ENCODE peak calls at places on chromosomes 4 and X, in four cellular contexts. K is left ventricle myocardium inferior, M is esophagus squamous epithelium, N is PC-9. I is an unnamed sample.

GRCh38 chrX:133335027-133335426 is 80.3 kb downstream of the GPC4 start:
- DNase-seq in K (no peak), M (no peak), N (no peak), I (peak; percentile 15)

GRCh38 chrX:17412692-17413091 is 37.7 kb downstream of the NHS start:
- DNase-seq in K (no peak), M (no peak), N (peak; percentile 92), I (no peak)

GRCh38 chr4:13955551-13955950 is 328.0 kb upstream of the BOD1L1 start:
- DNase-seq in K (no peak), M (no peak), N (no peak), I (no peak)

GRCh38 chrX:51456246-51456645 is 40.1 kb downstream of the NUDT11 start:
- DNase-seq in K (no peak), M (no peak), N (no peak), I (no peak)

GRCh38 chr4:17027495-17027894 is 129.1 kb upstream of the LDB2 start:
- DNase-seq in K (no peak), M (no peak), N (no peak), I (no peak)

GRCh38 chr4:146336413-146336807 is 122.1 kb downstream of the REELD1 start:
- DNase-seq in K (no peak), M (no peak), N (peak; percentile 53), I (no peak)

GRCh38 chrX:65706041-65706828 is 38.8 kb downstream of the MSN start:
- DNase-seq in K (peak; percentile 33), M (no peak), N (peak; percentile 63), I (no peak)

GRCh38 chr4:185822791-185823190 is 10.8 kb upstream of the SORBS2 start:
- DNase-seq in K (no peak), M (no peak), N (no peak), I (no peak)

GRCh38 chr4:80045831-80046230 is 27.2 kb downstream of the ANTXR2 start:
- DNase-seq in K (no peak), M (no peak), N (no peak), I (no peak)

GRCh38 chrX:13994104-13994503 is 35.6 kb downstream of the GEMIN8 start:
- DNase-seq in K (no peak), M (no peak), N (no peak), I (no peak)

GRCh38 chr4:144712775-144713174 is 66.8 kb downstream of the HHIP start:
- DNase-seq in K (no peak), M (no peak), N (no peak), I (no peak)

GRCh38 chr4:15649914-15650545 is 5.1 kb downstream of the FBXL5 start:
- DNase-seq in K (no peak), M (no peak), N (peak; percentile 51), I (peak; percentile 32)

GRCh38 chr4:6032249-6033244 is 14.3 kb upstream of the C4orf50 start:
- DNase-seq in K (no peak), M (no peak), N (no peak), I (no peak)

GRCh38 chr4:4856071-4857000 is 3.1 kb upstream of the MSX1 start:
- DNase-seq in K (no peak), M (no peak), N (no peak), I (no peak)

GRCh38 chrX:7059214-7059838 is 88.2 kb upstream of the STS start:
- DNase-seq in K (no peak), M (no peak), N (no peak), I (no peak)

GRCh38 chrX:134571831-134572230 is 86.4 kb downstream of the PLAC1 start:
- DNase-seq in K (no peak), M (no peak), N (no peak), I (no peak)

GRCh38 chr4:184215709-184216328 is 1.9 kb downstream of the ENPP6 start:
- DNase-seq in K (no peak), M (no peak), N (no peak), I (no peak)

GRCh38 chr4:153232768-153233167 is 28.5 kb downstream of the TRIM2 start:
- DNase-seq in K (peak; percentile 52), M (no peak), N (peak; percentile 57), I (peak; percentile 30)
- TF ChIP-seq CTCF in K (peak; percentile 56), M (no peak), N (no peak), I (no peak)

GRCh38 chrX:119419898-119420297 is 20.8 kb downstream of the SLC25A43 start:
- DNase-seq in K (no peak), M (no peak), N (no peak), I (no peak)

GRCh38 chrX:119417376-119417775 is 18.2 kb downstream of the SLC25A43 start:
- DNase-seq in K (no peak), M (no peak), N (no peak), I (no peak)

GRCh38 chrX:119421306-119421705 is 22.2 kb downstream of the SLC25A43 start:
- DNase-seq in K (no peak), M (no peak), N (no peak), I (no peak)

GRCh38 chrX:119419146-119419545 is 20.0 kb downstream of the SLC25A43 start:
- DNase-seq in K (no peak), M (no peak), N (no peak), I (no peak)

DNA sequence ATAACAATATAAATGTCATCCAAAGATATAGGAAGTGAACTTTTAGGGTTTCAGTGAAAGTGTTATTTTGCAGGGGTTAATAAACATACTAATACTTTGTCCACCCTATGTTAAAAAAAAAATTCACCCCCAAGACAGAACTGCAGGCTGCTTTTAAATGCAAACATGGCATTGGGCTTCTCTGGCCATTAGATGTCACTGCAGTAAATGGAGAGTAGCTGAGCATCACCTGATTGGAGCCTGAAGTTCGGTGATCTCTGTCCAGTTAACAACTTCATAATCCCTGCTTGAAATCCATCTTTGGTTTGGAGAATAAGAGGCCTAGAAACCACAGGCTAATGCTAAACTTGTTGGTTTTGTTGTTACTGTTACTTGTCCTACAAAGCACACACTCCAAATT is 18.7 kb downstream of the SLC25A43 start:
- DNase-seq in K (no peak), M (no peak), N (no peak), I (no peak)
- TF ChIP-seq CTCF in K (peak; percentile 43), M (no peak), N (peak; percentile 25), I (no peak)

GRCh38 chr4:48943387-48943786 is 36.8 kb upstream of the OCIAD2 start:
- DNase-seq in K (no peak), M (no peak), N (no peak), I (no peak)

GRCh38 chr4:48944252-48944651 is 37.7 kb upstream of the OCIAD2 start:
- DNase-seq in K (no peak), M (no peak), N (peak; percentile 69), I (no peak)

GRCh38 chr4:48938831-48939230 is 32.3 kb upstream of the OCIAD2 start:
- DNase-seq in K (no peak), M (no peak), N (no peak), I (no peak)

GRCh38 chr4:48937033-48937432 is 30.5 kb upstream of the OCIAD2 start:
- DNase-seq in K (no peak), M (no peak), N (no peak), I (no peak)

DNA sequence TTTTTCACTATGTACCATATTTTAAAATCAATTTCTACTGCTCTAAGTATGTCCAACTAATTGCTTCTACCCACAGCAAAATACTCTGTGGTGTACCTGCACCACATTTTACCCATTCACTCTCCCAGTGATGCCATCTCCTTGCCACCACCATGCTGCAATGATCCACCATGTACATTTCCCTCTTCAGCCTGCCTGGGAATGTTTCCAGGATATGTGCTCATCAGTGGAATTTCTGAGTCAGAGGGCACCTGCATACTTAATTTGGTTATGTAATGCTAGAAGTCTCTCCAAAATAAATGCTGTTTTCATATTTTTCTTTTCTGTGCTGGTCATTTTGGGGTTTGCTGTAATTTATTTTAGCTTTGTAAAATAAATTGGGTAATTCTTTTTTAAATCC is 33.2 kb upstream of the OCIAD2 start:
- DNase-seq in K (no peak), M (no peak), N (peak; percentile 72), I (no peak)
- TF ChIP-seq CTCF in K (no peak), M (no peak), N (no peak), I (no peak)

GRCh38 chr4:36824682-36825081 is 419.9 kb upstream of the NWD2 start:
- DNase-seq in K (no peak), M (no peak), N (no peak), I (no peak)
- TF ChIP-seq CTCF in K (no peak), M (no peak), N (peak; percentile 50), I (peak; percentile 54)

GRCh38 chrX:148265829-148266228 is 234.6 kb upstream of the AFF2 start:
- DNase-seq in K (no peak), M (no peak), N (no peak), I (no peak)

DNA sequence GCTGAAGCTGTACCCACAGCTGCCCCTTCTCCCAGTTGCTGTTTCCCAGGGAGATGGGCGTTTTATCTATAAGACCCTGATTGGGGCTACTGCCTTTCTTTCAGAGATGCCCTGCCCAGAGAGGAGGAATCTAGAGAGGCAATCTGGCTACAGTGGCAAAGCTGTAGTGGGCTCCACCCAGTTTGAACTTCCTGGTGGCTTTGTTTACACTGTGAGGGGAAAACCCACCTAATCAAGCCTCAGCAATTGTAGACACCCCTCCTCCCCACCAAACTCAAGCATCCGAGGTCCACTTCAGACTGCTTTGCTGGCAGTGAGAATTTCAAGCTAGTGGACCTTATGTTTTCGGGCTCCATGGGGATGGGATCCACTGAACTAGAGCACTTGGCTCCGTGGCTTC is 240.4 kb upstream of the AFF2 start:
- DNase-seq in K (no peak), M (no peak), N (no peak), I (no peak)
- TF ChIP-seq CTCF in K (no peak), M (no peak), N (no peak), I (no peak)

GRCh38 chr4:11817088-11817487 is 388.4 kb upstream of the HS3ST1 start:
- DNase-seq in K (no peak), M (no peak), N (no peak), I (no peak)

GRCh38 chr4:11824557-11824956 is 395.9 kb upstream of the HS3ST1 start:
- DNase-seq in K (no peak), M (no peak), N (no peak), I (no peak)

DNA sequence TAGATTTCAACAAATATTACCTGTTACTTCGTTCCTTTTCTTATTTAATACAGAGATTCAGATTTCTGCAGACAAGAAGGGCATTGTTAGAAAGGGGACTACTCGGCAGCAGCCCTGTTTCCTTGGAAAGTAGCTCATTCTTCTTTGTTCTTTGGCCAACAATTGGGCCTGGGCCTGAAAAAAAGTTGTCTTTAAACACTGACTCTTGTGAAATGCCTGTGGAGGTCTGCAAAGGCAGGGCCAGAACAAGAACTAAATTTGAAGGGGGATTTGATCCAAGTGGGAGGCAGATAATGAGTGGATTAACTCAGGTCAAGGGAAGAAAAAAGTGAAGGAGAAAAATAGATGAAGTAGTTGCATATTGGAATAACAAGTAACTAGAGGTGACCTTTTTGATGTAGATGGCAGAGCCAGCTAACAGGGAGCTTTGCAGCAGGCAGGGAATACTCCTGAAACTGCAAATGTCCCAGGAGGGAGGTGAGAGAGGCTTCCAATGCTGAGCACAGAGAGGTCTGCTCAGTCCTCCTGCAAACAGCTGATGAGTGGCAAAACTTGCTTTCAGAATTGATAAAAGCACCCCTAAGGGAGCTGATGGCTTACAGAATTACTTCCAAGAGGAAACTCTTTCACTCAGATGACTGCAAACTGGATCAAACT is 393.2 kb upstream of the HS3ST1 start:
- DNase-seq in K (no peak), M (no peak), N (no peak), I (no peak)
- TF ChIP-seq CTCF in K (no peak), M (no peak), N (no peak), I (no peak)

I was measured in endothelial cell.